ENCODE peak calls at places on chromosome 15, in eight cellular contexts. H is A172; Q is activated CD4-positive, alpha-beta memory T cell treated with anti-CD3 and anti-CD28 coated beads, Interleukin-2, amount 10 ng/mL, durations not matched to agents 7 days and 5 days; L is stimulated activated CD4-positive, alpha-beta T cell treated with anti-CD3 and anti-CD28 coated beads, Interleukin-12 subunit alpha, Interleukin-12 subunit beta, amount 100 ng/mL, for 24 hours; M is activated naive CD8-positive, alpha-beta T cell treated with anti-CD3 and anti-CD28 coated beads, Interleukin-2, amount 50 U/mL, for 24 hours; W is T-cell; X is nephron progenitor cell; S is cardiac muscle cell. F is an unnamed sample.
A peak's percentile ranks its signal among the peaks of the same experiment; 100 is the strongest.

GRCh38 chr15:89912674-89913396 is at the start of gene ARPIN:
- DNase-seq in H (no peak), Q (no peak), L (no peak), M (no peak), W (no peak), X (peak; percentile 74), S (peak; percentile 79), F (no peak)

GRCh38 chr15:73959012-73959581 is 32.8 kb downstream of the LOXL1 start:
- DNase-seq in H (peak; percentile 79), Q (peak; percentile 61), L (no peak), M (no peak), W (no peak), X (no peak), S (no peak), F (no peak)

GRCh38 chr15:77417642-77418041 is 2.3 kb downstream of the PEAK1 start:
- DNase-seq in H (no peak), Q (no peak), L (no peak), M (no peak), W (no peak), X (no peak), S (no peak), F (no peak)

GRCh38 chr15:38085104-38085503 is 150.7 kb downstream of the TMCO5A start:
- DNase-seq in H (no peak), Q (no peak), L (no peak), M (no peak), W (no peak), X (no peak), S (no peak), F (peak; percentile 28)

GRCh38 chr15:92014461-92015030 is 161.0 kb downstream of the SLCO3A1 start:
- DNase-seq in H (no peak), Q (no peak), L (no peak), M (no peak), W (no peak), X (no peak), S (no peak), F (no peak)

GRCh38 chr15:62495670-62496328 is 330.7 kb upstream of the C2CD4B start:
- DNase-seq in H (peak; percentile 25), Q (no peak), L (no peak), M (no peak), W (no peak), X (no peak), S (no peak), F (no peak)

GRCh38 chr15:47717036-47717611 is at the start of gene SEMA6D:
- DNase-seq in H (no peak), Q (no peak), L (no peak), M (no peak), W (no peak), X (peak; percentile 92), S (peak; percentile 95), F (no peak)

GRCh38 chr15:40128746-40129660 is 20.3 kb upstream of the BMF start:
- DNase-seq in H (no peak), Q (peak; percentile 38), L (no peak), M (no peak), W (no peak), X (no peak), S (no peak), F (no peak)

GRCh38 chr15:52857471-52857870 is 67.3 kb upstream of the ONECUT1 start:
- DNase-seq in H (no peak), Q (no peak), L (no peak), M (no peak), W (no peak), X (no peak), S (no peak), F (no peak)

GRCh38 chr15:62087671-62088360 is 21.0 kb downstream of the C2CD4A start:
- DNase-seq in H (no peak), Q (no peak), L (no peak), M (no peak), W (no peak), X (no peak), S (no peak), F (no peak)

GRCh38 chr15:73683624-73684536 is at the start of gene CD276:
- DNase-seq in H (peak; percentile 69), Q (no peak), L (no peak), M (peak; percentile 26), W (no peak), X (peak; percentile 89), S (peak; percentile 91), F (no peak)

GRCh38 chr15:77569647-77570186 is 63.0 kb downstream of the LINGO1 start:
- DNase-seq in H (no peak), Q (no peak), L (no peak), M (no peak), W (no peak), X (peak; percentile 57), S (peak; percentile 36), F (no peak)

GRCh38 chr15:29377141-29377540 is 107.5 kb upstream of the NSMCE3 start:
- DNase-seq in H (no peak), Q (no peak), L (no peak), M (no peak), W (no peak), X (no peak), S (no peak), F (no peak)

GRCh38 chr15:42273900-42274692 is 863 bp upstream of the TMEM87A start:
- DNase-seq in H (peak; percentile 44), Q (peak; percentile 75), L (peak; percentile 59), M (peak; percentile 69), W (peak; percentile 43), X (peak; percentile 35), S (peak; percentile 18), F (no peak)

GRCh38 chr15:80247320-80247719 is 4.7 kb downstream of the CTXND1 start:
- DNase-seq in H (no peak), Q (no peak), L (no peak), M (no peak), W (no peak), X (no peak), S (no peak), F (no peak)

GRCh38 chr15:37086120-37086519 is 14.2 kb downstream of the MEIS2 start:
- DNase-seq in H (no peak), Q (no peak), L (no peak), M (no peak), W (no peak), X (no peak), S (no peak), F (no peak)

GRCh38 chr15:25784141-25784540 is 79.0 kb downstream of the ATP10A start:
- DNase-seq in H (no peak), Q (no peak), L (no peak), M (no peak), W (no peak), X (no peak), S (no peak), F (no peak)

GRCh38 chr15:85125056-85125661 is 143.5 kb downstream of the PDE8A start:
- DNase-seq in H (peak; percentile 56), Q (no peak), L (no peak), M (no peak), W (no peak), X (no peak), S (no peak), F (no peak)

GRCh38 chr15:74799255-74799842 is 13.3 kb upstream of the LMAN1L start:
- DNase-seq in H (no peak), Q (peak; percentile 39), L (no peak), M (peak; percentile 41), W (no peak), X (no peak), S (no peak), F (no peak)

F was measured in GM18507.